ENCODE peak calls at places on chromosomes 4 and X, in ten cellular contexts. One of them, this sample, is unnamed.

GRCh38 chr4:173505924-173506779 is 23.9 kb downstream of the HAND2 start:
- DNase-seq in NCI-H69: peak
- DNase-seq in Kasumi-1: peak
- DNase-seq in EL: peak
- DNase-seq in T-helper 17 cell: no peak
- DNase-seq in posterior cingulate gyrus: no peak
- DNase-seq in GM12891: no peak
- DNase-seq in SJSA1: no peak
- DNase-seq in ELF-1: peak
- DNase-seq in activated CD8-positive, alpha-beta T cell treated with anti-CD3 and anti-CD28 coated beads, Interleukin-2, amount 10 ng/mL, durations not matched to agents 7 days and 5 days: peak
- DNase-seq in this sample: peak

GRCh38 chrX:132401935-132402334 is 86.9 kb downstream of the MBNL3 start:
- DNase-seq in SJSA1: no peak
- DNase-seq in Kasumi-1: no peak
- DNase-seq in NCI-H69: no peak
- DNase-seq in T-helper 17 cell: no peak
- DNase-seq in GM12891: no peak
- DNase-seq in posterior cingulate gyrus: no peak
- DNase-seq in EL: peak
- DNase-seq in activated CD8-positive, alpha-beta T cell treated with anti-CD3 and anti-CD28 coated beads, Interleukin-2, amount 10 ng/mL, durations not matched to agents 7 days and 5 days: no peak
- DNase-seq in ELF-1: no peak
- DNase-seq in this sample: no peak

GRCh38 chrX:48021026-48021900 is 14.5 kb downstream of the SPACA5 start:
- DNase-seq in posterior cingulate gyrus: peak
- DNase-seq in activated CD8-positive, alpha-beta T cell treated with anti-CD3 and anti-CD28 coated beads, Interleukin-2, amount 10 ng/mL, durations not matched to agents 7 days and 5 days: peak
- DNase-seq in EL: peak
- DNase-seq in T-helper 17 cell: peak
- DNase-seq in NCI-H69: peak
- DNase-seq in SJSA1: peak
- DNase-seq in GM12891: peak
- DNase-seq in ELF-1: peak
- DNase-seq in Kasumi-1: peak
- DNase-seq in this sample: peak

GRCh38 chr4:55216871-55217635 is 91.7 kb upstream of the KDR start:
- DNase-seq in SJSA1: no peak
- DNase-seq in activated CD8-positive, alpha-beta T cell treated with anti-CD3 and anti-CD28 coated beads, Interleukin-2, amount 10 ng/mL, durations not matched to agents 7 days and 5 days: no peak
- DNase-seq in T-helper 17 cell: no peak
- DNase-seq in EL: peak
- DNase-seq in ELF-1: no peak
- DNase-seq in GM12891: no peak
- DNase-seq in NCI-H69: no peak
- DNase-seq in Kasumi-1: peak
- DNase-seq in posterior cingulate gyrus: no peak
- DNase-seq in this sample: no peak

GRCh38 chr4:93147524-93148212 is 680.9 kb upstream of the ATOH1 start:
- DNase-seq in posterior cingulate gyrus: no peak
- DNase-seq in GM12891: no peak
- DNase-seq in NCI-H69: peak
- DNase-seq in EL: no peak
- DNase-seq in T-helper 17 cell: no peak
- DNase-seq in ELF-1: peak
- DNase-seq in Kasumi-1: no peak
- DNase-seq in activated CD8-positive, alpha-beta T cell treated with anti-CD3 and anti-CD28 coated beads, Interleukin-2, amount 10 ng/mL, durations not matched to agents 7 days and 5 days: no peak
- DNase-seq in SJSA1: no peak
- DNase-seq in this sample: no peak

GRCh38 chr4:6336166-6336565 is 66.5 kb downstream of the WFS1 start:
- DNase-seq in posterior cingulate gyrus: peak
- DNase-seq in ELF-1: no peak
- DNase-seq in SJSA1: no peak
- DNase-seq in GM12891: no peak
- DNase-seq in activated CD8-positive, alpha-beta T cell treated with anti-CD3 and anti-CD28 coated beads, Interleukin-2, amount 10 ng/mL, durations not matched to agents 7 days and 5 days: no peak
- DNase-seq in EL: no peak
- DNase-seq in NCI-H69: no peak
- DNase-seq in Kasumi-1: no peak
- DNase-seq in T-helper 17 cell: no peak
- DNase-seq in this sample: no peak

GRCh38 chr4:88446124-88446523 is 10.8 kb upstream of the HERC5 start:
- DNase-seq in EL: peak
- DNase-seq in T-helper 17 cell: no peak
- DNase-seq in ELF-1: no peak
- DNase-seq in SJSA1: no peak
- DNase-seq in Kasumi-1: no peak
- DNase-seq in GM12891: no peak
- DNase-seq in posterior cingulate gyrus: no peak
- DNase-seq in activated CD8-positive, alpha-beta T cell treated with anti-CD3 and anti-CD28 coated beads, Interleukin-2, amount 10 ng/mL, durations not matched to agents 7 days and 5 days: no peak
- DNase-seq in NCI-H69: no peak
- DNase-seq in this sample: no peak

GRCh38 chr4:45102716-45103115 is 376.4 kb upstream of the GNPDA2 start:
- DNase-seq in SJSA1: no peak
- DNase-seq in T-helper 17 cell: no peak
- DNase-seq in posterior cingulate gyrus: no peak
- DNase-seq in EL: no peak
- DNase-seq in NCI-H69: no peak
- DNase-seq in GM12891: no peak
- DNase-seq in activated CD8-positive, alpha-beta T cell treated with anti-CD3 and anti-CD28 coated beads, Interleukin-2, amount 10 ng/mL, durations not matched to agents 7 days and 5 days: no peak
- DNase-seq in Kasumi-1: no peak
- DNase-seq in ELF-1: no peak
- DNase-seq in this sample: no peak

GRCh38 chrX:2635366-2635765 is 55.7 kb upstream of the CD99 start:
- DNase-seq in activated CD8-positive, alpha-beta T cell treated with anti-CD3 and anti-CD28 coated beads, Interleukin-2, amount 10 ng/mL, durations not matched to agents 7 days and 5 days: no peak
- DNase-seq in ELF-1: no peak
- DNase-seq in posterior cingulate gyrus: no peak
- DNase-seq in Kasumi-1: no peak
- DNase-seq in GM12891: no peak
- DNase-seq in SJSA1: no peak
- DNase-seq in EL: peak
- DNase-seq in NCI-H69: no peak
- DNase-seq in T-helper 17 cell: no peak
- DNase-seq in this sample: peak

GRCh38 chr4:25949166-25949748 is 35.2 kb downstream of the SMIM20 start:
- DNase-seq in GM12891: no peak
- DNase-seq in ELF-1: peak
- DNase-seq in EL: no peak
- DNase-seq in NCI-H69: peak
- DNase-seq in T-helper 17 cell: no peak
- DNase-seq in SJSA1: no peak
- DNase-seq in posterior cingulate gyrus: no peak
- DNase-seq in activated CD8-positive, alpha-beta T cell treated with anti-CD3 and anti-CD28 coated beads, Interleukin-2, amount 10 ng/mL, durations not matched to agents 7 days and 5 days: no peak
- DNase-seq in Kasumi-1: no peak
- DNase-seq in this sample: no peak

GRCh38 chr4:53706422-53707032 is 115.2 kb upstream of the LNX1 start:
- DNase-seq in SJSA1: no peak
- DNase-seq in EL: peak
- DNase-seq in NCI-H69: peak
- DNase-seq in GM12891: peak
- DNase-seq in ELF-1: peak
- DNase-seq in posterior cingulate gyrus: no peak
- DNase-seq in Kasumi-1: peak
- DNase-seq in activated CD8-positive, alpha-beta T cell treated with anti-CD3 and anti-CD28 coated beads, Interleukin-2, amount 10 ng/mL, durations not matched to agents 7 days and 5 days: no peak
- DNase-seq in T-helper 17 cell: no peak
- DNase-seq in this sample: peak

GRCh38 chrX:137405449-137406140 is 160.3 kb upstream of the ZIC3 start:
- DNase-seq in T-helper 17 cell: no peak
- DNase-seq in NCI-H69: no peak
- DNase-seq in SJSA1: no peak
- DNase-seq in GM12891: no peak
- DNase-seq in EL: no peak
- DNase-seq in posterior cingulate gyrus: no peak
- DNase-seq in activated CD8-positive, alpha-beta T cell treated with anti-CD3 and anti-CD28 coated beads, Interleukin-2, amount 10 ng/mL, durations not matched to agents 7 days and 5 days: no peak
- DNase-seq in Kasumi-1: no peak
- DNase-seq in ELF-1: no peak
- DNase-seq in this sample: no peak

GRCh38 chrX:87525771-87526229 is 8.2 kb downstream of the KLHL4 start:
- DNase-seq in EL: no peak
- DNase-seq in activated CD8-positive, alpha-beta T cell treated with anti-CD3 and anti-CD28 coated beads, Interleukin-2, amount 10 ng/mL, durations not matched to agents 7 days and 5 days: no peak
- DNase-seq in posterior cingulate gyrus: no peak
- DNase-seq in Kasumi-1: no peak
- DNase-seq in ELF-1: no peak
- DNase-seq in SJSA1: no peak
- DNase-seq in GM12891: no peak
- DNase-seq in NCI-H69: no peak
- DNase-seq in T-helper 17 cell: no peak
- DNase-seq in this sample: no peak

GRCh38 chrX:131617182-131617581 is 73.3 kb downstream of the OR13H1 start:
- DNase-seq in EL: peak
- DNase-seq in SJSA1: no peak
- DNase-seq in ELF-1: no peak
- DNase-seq in T-helper 17 cell: no peak
- DNase-seq in posterior cingulate gyrus: no peak
- DNase-seq in NCI-H69: no peak
- DNase-seq in GM12891: no peak
- DNase-seq in Kasumi-1: no peak
- DNase-seq in activated CD8-positive, alpha-beta T cell treated with anti-CD3 and anti-CD28 coated beads, Interleukin-2, amount 10 ng/mL, durations not matched to agents 7 days and 5 days: no peak
- DNase-seq in this sample: no peak

GRCh38 chrX:69109706-69110635 is 55.3 kb downstream of the PJA1 start:
- DNase-seq in SJSA1: peak
- DNase-seq in GM12891: no peak
- DNase-seq in EL: peak
- DNase-seq in T-helper 17 cell: no peak
- DNase-seq in Kasumi-1: no peak
- DNase-seq in activated CD8-positive, alpha-beta T cell treated with anti-CD3 and anti-CD28 coated beads, Interleukin-2, amount 10 ng/mL, durations not matched to agents 7 days and 5 days: no peak
- DNase-seq in posterior cingulate gyrus: peak
- DNase-seq in NCI-H69: no peak
- DNase-seq in ELF-1: peak
- DNase-seq in this sample: peak

GRCh38 chrX:108173874-108174273 is 82.3 kb downstream of the ATG4A start:
- DNase-seq in ELF-1: no peak
- DNase-seq in posterior cingulate gyrus: no peak
- DNase-seq in NCI-H69: no peak
- DNase-seq in Kasumi-1: no peak
- DNase-seq in activated CD8-positive, alpha-beta T cell treated with anti-CD3 and anti-CD28 coated beads, Interleukin-2, amount 10 ng/mL, durations not matched to agents 7 days and 5 days: no peak
- DNase-seq in SJSA1: no peak
- DNase-seq in EL: no peak
- DNase-seq in T-helper 17 cell: no peak
- DNase-seq in GM12891: no peak
- DNase-seq in this sample: no peak

GRCh38 chrX:108312011-108312410 is 126.2 kb downstream of the COL4A6 start:
- DNase-seq in EL: peak
- DNase-seq in GM12891: no peak
- DNase-seq in Kasumi-1: no peak
- DNase-seq in T-helper 17 cell: no peak
- DNase-seq in activated CD8-positive, alpha-beta T cell treated with anti-CD3 and anti-CD28 coated beads, Interleukin-2, amount 10 ng/mL, durations not matched to agents 7 days and 5 days: no peak
- DNase-seq in NCI-H69: no peak
- DNase-seq in posterior cingulate gyrus: no peak
- DNase-seq in SJSA1: no peak
- DNase-seq in ELF-1: no peak
- DNase-seq in this sample: no peak

GRCh38 chr4:6885953-6886557 is 23.6 kb upstream of the TBC1D14 start:
- DNase-seq in posterior cingulate gyrus: no peak
- DNase-seq in ELF-1: peak
- DNase-seq in SJSA1: no peak
- DNase-seq in T-helper 17 cell: no peak
- DNase-seq in NCI-H69: peak
- DNase-seq in activated CD8-positive, alpha-beta T cell treated with anti-CD3 and anti-CD28 coated beads, Interleukin-2, amount 10 ng/mL, durations not matched to agents 7 days and 5 days: no peak
- DNase-seq in GM12891: no peak
- DNase-seq in EL: peak
- DNase-seq in Kasumi-1: peak
- DNase-seq in this sample: peak

GRCh38 chr4:109803924-109804571 is 2.2 kb upstream of the CFI start:
- DNase-seq in activated CD8-positive, alpha-beta T cell treated with anti-CD3 and anti-CD28 coated beads, Interleukin-2, amount 10 ng/mL, durations not matched to agents 7 days and 5 days: peak
- DNase-seq in NCI-H69: peak
- DNase-seq in Kasumi-1: peak
- DNase-seq in SJSA1: no peak
- DNase-seq in EL: peak
- DNase-seq in GM12891: peak
- DNase-seq in ELF-1: peak
- DNase-seq in posterior cingulate gyrus: no peak
- DNase-seq in T-helper 17 cell: no peak
- DNase-seq in this sample: peak

GRCh38 chr4:59973496-59973895 is 1226.6 kb upstream of the ADGRL3 start:
- DNase-seq in Kasumi-1: no peak
- DNase-seq in GM12891: no peak
- DNase-seq in posterior cingulate gyrus: no peak
- DNase-seq in activated CD8-positive, alpha-beta T cell treated with anti-CD3 and anti-CD28 coated beads, Interleukin-2, amount 10 ng/mL, durations not matched to agents 7 days and 5 days: no peak
- DNase-seq in T-helper 17 cell: no peak
- DNase-seq in SJSA1: no peak
- DNase-seq in EL: no peak
- DNase-seq in NCI-H69: peak
- DNase-seq in ELF-1: no peak
- DNase-seq in this sample: no peak

GRCh38 chr4:183422962-183423653 is 21.3 kb upstream of the CDKN2AIP start:
- DNase-seq in activated CD8-positive, alpha-beta T cell treated with anti-CD3 and anti-CD28 coated beads, Interleukin-2, amount 10 ng/mL, durations not matched to agents 7 days and 5 days: no peak
- DNase-seq in posterior cingulate gyrus: no peak
- DNase-seq in T-helper 17 cell: no peak
- DNase-seq in EL: peak
- DNase-seq in ELF-1: no peak
- DNase-seq in GM12891: no peak
- DNase-seq in Kasumi-1: no peak
- DNase-seq in SJSA1: no peak
- DNase-seq in NCI-H69: peak
- DNase-seq in this sample: peak

GRCh38 chr4:112055100-112055499 is 90.2 kb upstream of the FAM241A start:
- DNase-seq in posterior cingulate gyrus: no peak
- DNase-seq in activated CD8-positive, alpha-beta T cell treated with anti-CD3 and anti-CD28 coated beads, Interleukin-2, amount 10 ng/mL, durations not matched to agents 7 days and 5 days: no peak
- DNase-seq in T-helper 17 cell: no peak
- DNase-seq in GM12891: no peak
- DNase-seq in EL: no peak
- DNase-seq in SJSA1: no peak
- DNase-seq in NCI-H69: no peak
- DNase-seq in Kasumi-1: no peak
- DNase-seq in ELF-1: peak
- DNase-seq in this sample: no peak